ENCODE peak calls at places on chromosomes 6 and 20, in five cellular contexts. P is CD8-positive, alpha-beta memory T cell; W is CD4-positive, alpha-beta memory T cell; F is OCI-LY7; C is mucosa of descending colon. D is an unnamed sample.

GRCh38 chr6:18101271-18101670 is 21.2 kb downstream of the NHLRC1 start:
- DNase-seq in P (no peak), W (no peak), F (no peak), C (no peak), D (no peak)

GRCh38 chr6:5967594-5967993 is 39.1 kb downstream of the NRN1 start:
- DNase-seq in P (no peak), W (no peak), F (no peak), C (no peak), D (no peak)

GRCh38 chr20:62426678-62427077 is 661 bp downstream of the RBBP8NL start:
- DNase-seq in P (no peak), W (no peak), F (no peak), C (no peak), D (no peak)

GRCh38 chr6:3719462-3720308 is 31.8 kb downstream of the PXDC1 start:
- DNase-seq in P (no peak), W (no peak), F (no peak), C (no peak), D (no peak)

GRCh38 chr20:51446656-51447055 is 95.9 kb downstream of the NFATC2 start:
- DNase-seq in P (no peak), W (no peak), F (no peak), C (no peak), D (no peak)

GRCh38 chr20:1702288-1702687 is 44.7 kb upstream of the SIRPG start:
- DNase-seq in P (no peak), W (no peak), F (no peak), C (no peak), D (no peak)

GRCh38 chr20:20827992-20828597 is 115.7 kb upstream of the RALGAPA2 start:
- DNase-seq in P (no peak), W (no peak), F (no peak), C (no peak), D (no peak)

GRCh38 chr6:70277480-70277879 is 25.4 kb downstream of the COL9A1 start:
- DNase-seq in P (no peak), W (no peak), F (no peak), C (no peak), D (no peak)

GRCh38 chr6:166938704-166939103 is 17.6 kb downstream of the RNASET2 start:
- DNase-seq in P (no peak), W (no peak), F (no peak), C (no peak), D (no peak)

GRCh38 chr6:45192556-45192955 is 135.6 kb upstream of the RUNX2 start:
- DNase-seq in P (no peak), W (no peak), F (no peak), C (no peak), D (no peak)

GRCh38 chr20:58466729-58467571 is 48.2 kb downstream of the APCDD1L start:
- DNase-seq in P (no peak), W (no peak), F (no peak), C (no peak), D (no peak)

GRCh38 chr6:91299544-91300491 is 712.9 kb upstream of the MAP3K7 start:
- DNase-seq in P (no peak), W (no peak), F (no peak), C (no peak), D (no peak)

GRCh38 chr6:79605061-79605460 is 26.1 kb upstream of the SH3BGRL2 start:
- DNase-seq in P (no peak), W (no peak), F (no peak), C (no peak), D (no peak)

GRCh38 chr20:32709528-32710121 is 33.6 kb downstream of the COMMD7 start:
- DNase-seq in P (no peak), W (no peak), F (no peak), C (no peak), D (no peak)

DNA sequence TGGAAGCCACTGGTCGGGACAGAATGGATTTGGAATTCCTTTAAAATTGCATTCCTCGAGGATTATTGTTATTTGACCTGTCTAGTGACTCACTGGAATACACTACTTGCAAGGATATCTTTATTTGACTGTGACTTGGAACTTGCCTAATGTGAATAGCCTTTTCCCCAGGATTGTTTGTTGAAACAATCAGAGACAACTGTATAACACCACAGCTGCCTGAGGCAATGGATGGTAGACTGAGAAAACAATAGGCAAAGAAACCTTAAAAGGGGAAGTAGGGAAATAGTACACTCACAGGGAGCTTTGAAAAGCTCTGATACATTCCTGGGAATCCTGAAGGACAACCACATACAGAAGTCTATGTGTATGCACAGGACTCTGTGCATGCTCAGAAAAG is 465.3 kb downstream of the BMP2 start:
- DNase-seq in P (no peak), W (no peak), F (no peak), C (no peak), D (no peak)
- H3K9me3 ChIP-seq in P (peaks cover 3% of the 10 kb centered on the region), W (peaks cover 5% of the 10 kb centered on the region), F (no peaks in the 10 kb centered on the region), C (no peaks in the 10 kb centered on the region), D (no peaks in the 10 kb centered on the region)

GRCh38 chr6:169685860-169686259 is 16.0 kb downstream of the WDR27 start:
- DNase-seq in P (no peak), W (no peak), F (no peak), C (no peak), D (no peak)
- H3K9me3 ChIP-seq in P (no peaks in the 10 kb centered on the region), W (peaks cover 7% of the 10 kb centered on the region), F (peaks cover 44% of the 10 kb centered on the region), C (peaks cover 19% of the 10 kb centered on the region), D (no peaks in the 10 kb centered on the region)

GRCh38 chr6:66161546-66162108 is 454.6 kb upstream of the EYS start:
- DNase-seq in P (no peak), W (no peak), F (no peak), C (no peak), D (no peak)
- H3K9me3 ChIP-seq in P (no peaks in the 10 kb centered on the region), W (peaks cover 8% of the 10 kb centered on the region), F (peaks cover 11% of the 10 kb centered on the region), C (peaks cover 62% of the 10 kb centered on the region), D (peaks cover 4% of the 10 kb centered on the region)

GRCh38 chr6:80622641-80623040 is 516.2 kb downstream of the BCKDHB start:
- DNase-seq in P (no peak), W (no peak), F (no peak), C (no peak), D (no peak)

GRCh38 chr6:80623066-80623815 is 516.8 kb downstream of the BCKDHB start:
- DNase-seq in P (no peak), W (no peak), F (no peak), C (no peak), D (no peak)

DNA sequence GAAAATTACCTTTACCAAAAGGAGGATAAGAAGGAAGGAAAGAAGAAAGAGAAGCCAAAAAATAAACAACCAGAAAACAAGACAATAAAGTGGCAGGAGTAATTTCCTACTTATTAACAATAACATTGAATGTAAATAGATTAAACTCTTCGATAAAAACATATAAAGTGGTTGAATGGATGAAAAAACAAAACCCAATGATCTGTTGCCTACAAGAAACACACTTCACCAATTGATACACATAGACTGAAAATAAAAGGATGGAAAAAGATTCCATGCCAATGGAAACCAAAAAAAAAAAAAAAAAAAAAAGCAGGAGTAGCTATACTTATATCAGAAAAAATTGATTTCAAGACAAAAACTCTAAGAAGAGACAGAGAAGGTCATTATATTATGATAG is 518.9 kb downstream of the BCKDHB start:
- DNase-seq in P (no peak), W (no peak), F (no peak), C (no peak), D (no peak)
- H3K9me3 ChIP-seq in P (no peaks in the 10 kb centered on the region), W (no peaks in the 10 kb centered on the region), F (no peaks in the 10 kb centered on the region), C (peaks cover 13% of the 10 kb centered on the region), D (no peaks in the 10 kb centered on the region)

GRCh38 chr6:36659271-36659670 is 19.2 kb upstream of the CDKN1A start:
- DNase-seq in P (no peak), W (no peak), F (no peak), C (no peak), D (no peak)
- H3K9me3 ChIP-seq in P (no peaks in the 10 kb centered on the region), W (no peaks in the 10 kb centered on the region), F (no peaks in the 10 kb centered on the region), C (no peaks in the 10 kb centered on the region), D (no peaks in the 10 kb centered on the region)

GRCh38 chr6:30716879-30717128 is 277 bp downstream of the MDC1 start:
- DNase-seq in P (no peak), W (no peak), F (no peak), C (no peak), D (no peak)
- H3K9me3 ChIP-seq in P (no peaks in the 10 kb centered on the region), W (no peaks in the 10 kb centered on the region), F (no peaks in the 10 kb centered on the region), C (no peaks in the 10 kb centered on the region), D (no peaks in the 10 kb centered on the region)

GRCh38 chr20:59809630-59810375 is 123.6 kb downstream of the SYCP2 start:
- DNase-seq in P (no peak), W (no peak), F (no peak), C (no peak), D (no peak)

GRCh38 chr20:59808729-59809381 is 124.6 kb downstream of the SYCP2 start:
- DNase-seq in P (no peak), W (no peak), F (no peak), C (no peak), D (no peak)

GRCh38 chr20:59805786-59806577 is 127.5 kb downstream of the SYCP2 start:
- DNase-seq in P (no peak), W (no peak), F (no peak), C (no peak), D (no peak)

GRCh38 chr20:59806578-59806975 is 126.9 kb downstream of the SYCP2 start:
- DNase-seq in P (no peak), W (no peak), F (no peak), C (no peak), D (no peak)

DNA sequence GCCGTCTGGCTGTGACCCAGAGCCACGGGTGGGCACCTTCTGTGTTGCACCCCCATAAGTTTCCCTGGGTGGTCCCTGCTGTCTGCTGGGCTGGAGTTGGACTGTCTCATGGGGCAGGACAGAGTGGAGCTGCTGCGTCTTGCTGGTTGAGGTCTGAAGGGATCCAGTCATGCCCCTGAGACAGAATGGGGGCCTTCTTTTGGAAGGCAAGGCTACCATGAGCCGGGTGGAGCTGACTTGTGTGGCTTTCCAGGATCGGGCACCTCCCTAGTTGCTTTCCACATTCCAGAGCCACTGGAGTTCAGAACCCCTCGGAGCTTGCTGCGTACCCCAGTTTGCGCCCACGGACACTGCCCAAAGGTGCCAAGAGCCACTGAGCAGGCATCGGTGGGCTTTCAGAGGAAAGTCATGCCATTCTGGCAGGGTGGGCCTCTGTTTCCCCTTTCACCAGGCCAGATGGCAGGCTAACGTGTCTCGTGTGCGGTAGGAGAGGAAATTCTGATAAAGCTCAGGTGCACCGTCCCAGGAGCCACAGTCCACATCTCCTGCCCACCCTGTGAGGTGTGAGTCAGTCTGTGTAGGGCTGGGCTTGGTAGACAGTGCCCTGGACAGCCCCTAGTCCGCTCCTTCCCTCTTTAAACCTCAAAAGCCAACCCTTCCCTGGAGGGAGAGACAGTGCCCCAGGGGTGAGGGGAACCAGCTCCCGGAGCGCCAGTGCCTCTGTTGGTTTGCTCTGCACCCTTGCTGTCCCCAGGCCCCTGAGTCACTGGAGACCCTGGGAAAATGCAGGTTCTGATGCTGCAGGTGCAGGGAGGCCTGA is 125.3 kb downstream of the SYCP2 start:
- DNase-seq in P (no peak), W (no peak), F (no peak), C (no peak), D (no peak)
- H3K9me3 ChIP-seq in P (no peaks in the 10 kb centered on the region), W (no peaks in the 10 kb centered on the region), F (no peaks in the 10 kb centered on the region), C (no peaks in the 10 kb centered on the region), D (no peaks in the 10 kb centered on the region)

DNA sequence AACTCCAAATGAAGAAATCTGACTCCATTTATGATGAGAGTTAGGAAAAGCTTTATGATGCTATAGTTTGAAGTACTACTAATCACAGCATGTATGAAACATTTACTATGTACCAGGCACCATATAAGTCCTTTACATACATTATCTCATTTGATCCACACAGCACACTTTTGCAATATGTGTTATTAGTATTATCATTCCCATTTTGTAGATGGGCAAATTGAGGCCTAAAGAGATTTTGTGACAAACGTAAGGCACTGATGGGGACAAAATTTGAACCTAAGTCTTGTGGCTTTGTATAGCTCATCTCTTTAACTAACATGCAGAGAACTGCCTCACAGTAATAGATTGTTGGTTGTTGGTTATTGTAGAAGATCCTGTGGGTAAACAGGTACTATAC is 14.2 kb upstream of the TNFRSF21 start:
- DNase-seq in P (no peak), W (no peak), F (no peak), C (no peak), D (no peak)
- H3K9me3 ChIP-seq in P (no peaks in the 10 kb centered on the region), W (no peaks in the 10 kb centered on the region), F (no peaks in the 10 kb centered on the region), C (no peaks in the 10 kb centered on the region), D (no peaks in the 10 kb centered on the region)

D was measured in T-helper 17 cell.